ENCODE peak calls at places on chromosomes 13 and 19, in five cellular contexts. S is astrocyte, I is bronchial epithelial cell, Z is IMR-90, F is thoracic aorta. C is an unnamed sample.

GRCh38 chr13:73480784-73481183 is 422.0 kb downstream of the KLF5 start:
- DNase-seq in S (no peak), I (peak; percentile 56), Z (no peak), F (no peak), C (no peak)

GRCh38 chr13:50448535-50448981 is 394.9 kb downstream of the DLEU7 start:
- DNase-seq in S (no peak), I (peak; percentile 90), Z (no peak), F (no peak), C (peak; percentile 25)

GRCh38 chr13:31234729-31235128 is 35.0 kb downstream of the B3GLCT start:
- DNase-seq in S (no peak), I (peak; percentile 3), Z (no peak), F (no peak), C (no peak)

GRCh38 chr19:3224346-3225325 is at the start of gene CELF5:
- DNase-seq in S (no peak), I (no peak), Z (no peak), F (no peak), C (no peak)

GRCh38 chr19:50003810-50004419 is 21.3 kb downstream of the VRK3 start:
- DNase-seq in S (peak; percentile 96), I (peak; percentile 91), Z (peak; percentile 97), F (peak; percentile 59), C (peak; percentile 83)

GRCh38 chr19:4971424-4971793 is 2.5 kb downstream of the KDM4B start:
- DNase-seq in S (no peak), I (peak; percentile 28), Z (no peak), F (no peak), C (no peak)

GRCh38 chr19:53422551-53422950 is 9.2 kb upstream of the ZNF761 start:
- DNase-seq in S (no peak), I (no peak), Z (no peak), F (no peak), C (no peak)

GRCh38 chr19:2540646-2541454 is 64.9 kb downstream of the GADD45B start:
- DNase-seq in S (peak; percentile 98), I (peak; percentile 86), Z (peak; percentile 97), F (peak; percentile 75), C (peak; percentile 92)

GRCh38 chr19:20365146-20365545 is 198.1 kb downstream of the ZNF486 start:
- DNase-seq in S (no peak), I (no peak), Z (no peak), F (no peak), C (no peak)

GRCh38 chr13:24220086-24220703 is 59.7 kb downstream of the SPATA13 start:
- DNase-seq in S (peak; percentile 63), I (peak; percentile 78), Z (peak; percentile 88), F (peak; percentile 33), C (peak; percentile 50)

GRCh38 chr13:102466836-102467235 is 65.0 kb upstream of the FGF14 start:
- DNase-seq in S (no peak), I (no peak), Z (no peak), F (no peak), C (no peak)
- TF ChIP-seq CTCF in S (no peak), I (no peak), Z (no peak), F (no peak), C (no peak)

DNA sequence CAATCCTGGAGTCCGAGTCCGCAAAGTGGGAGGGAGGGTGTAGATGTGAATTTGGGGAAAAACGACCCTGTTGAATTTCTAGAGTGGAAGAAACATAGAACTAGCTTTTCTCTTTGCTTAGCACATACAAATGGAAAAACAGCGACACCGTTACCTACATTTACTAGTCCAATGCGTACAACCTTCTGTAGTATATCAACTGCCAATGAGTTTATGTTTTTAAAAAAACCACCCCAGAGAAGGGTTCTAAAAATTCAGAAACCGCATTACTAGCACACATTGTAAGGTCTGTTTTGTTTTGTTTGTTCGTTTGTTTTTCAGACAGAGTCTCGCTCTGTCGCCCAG is 332 bp upstream of the SUPT20H start:
- DNase-seq in S (no peak), I (no peak), Z (no peak), F (no peak), C (no peak)
- H3K4me3 ChIP-seq in S (peak overlapping the region; percentile 97), I (peak overlapping the region; percentile 89), Z (peak overlapping the region; percentile 98), F (peak overlapping the region; percentile 76), C (peak overlapping the region; percentile 80)

GRCh38 chr13:75579529-75579928 is 29.9 kb downstream of the UCHL3 start:
- DNase-seq in S (no peak), I (no peak), Z (no peak), F (no peak), C (no peak)
- H3K36me3 ChIP-seq in S (peaks cover 12% of the 10 kb centered on the region), I (peaks cover 3% of the 10 kb centered on the region), Z (peaks cover 3% of the 10 kb centered on the region), F (peaks cover 4% of the 10 kb centered on the region), C (no peaks in the 10 kb centered on the region)

GRCh38 chr19:40529093-40529954 is 47.3 kb upstream of the SHKBP1 start:
- DNase-seq in S (peak; percentile 35), I (peak; percentile 64), Z (peak; percentile 61), F (peak; percentile 23), C (peak; percentile 14)
- TF ChIP-seq CTCF in S (peak; percentile 68), I (peak; percentile 99), Z (peak; percentile 95), F (peak; percentile 98), C (peak; percentile 91)

GRCh38 chr19:13102416-13102665 is 317 bp downstream of the LYL1 start:
- DNase-seq in S (no peak), I (no peak), Z (no peak), F (no peak), C (no peak)
- H3K4me3 ChIP-seq in S (no peak overlapping the region), I (peak overlapping the region; percentile 25), Z (no peak overlapping the region), F (peak overlapping the region; percentile 65), C (no peak overlapping the region)

DNA sequence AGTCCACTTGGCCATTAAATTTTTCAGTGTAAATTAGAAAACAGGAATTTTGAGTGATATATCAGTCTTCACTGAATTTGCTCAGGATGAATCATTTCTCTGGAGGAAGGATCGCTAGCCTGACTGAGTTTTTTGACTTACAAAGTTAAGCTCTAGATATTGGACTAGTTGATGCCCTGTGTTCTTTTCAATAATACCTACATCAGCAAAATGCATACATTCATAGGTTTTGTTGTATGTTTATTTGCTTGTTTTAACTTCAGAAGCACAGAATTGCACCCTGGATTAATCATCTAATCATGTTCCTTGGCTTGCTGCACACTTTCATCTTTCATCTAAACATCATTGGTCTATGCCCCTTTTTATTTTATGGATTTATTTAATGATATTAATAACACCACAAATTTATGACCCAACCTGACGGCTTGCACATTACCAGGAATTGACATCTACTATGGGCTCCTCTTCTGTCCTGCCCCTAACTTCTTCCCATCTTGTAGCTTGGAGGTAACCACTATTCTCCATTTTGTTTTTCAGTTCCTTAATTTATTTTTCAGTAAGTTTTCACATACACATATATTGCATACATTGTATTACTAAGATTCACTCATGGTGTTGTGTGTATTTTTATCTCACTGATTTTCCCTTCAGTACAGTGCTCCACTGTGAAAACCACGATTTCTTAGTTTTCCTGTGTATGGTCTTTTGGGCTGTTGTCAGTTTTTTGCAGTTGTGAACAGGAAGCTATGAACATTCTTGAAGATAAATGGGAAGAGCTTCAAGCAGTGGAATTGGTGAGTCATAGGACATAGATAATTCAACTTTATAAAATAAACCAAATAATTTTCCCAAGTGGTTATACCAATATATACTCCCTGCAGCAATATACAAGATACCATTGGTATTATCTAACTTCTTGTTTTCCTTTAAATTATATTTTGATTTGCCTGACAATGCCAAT is 23.3 kb downstream of the COMMD6 start:
- DNase-seq in S (peak; percentile 29), I (no peak), Z (peak; percentile 56), F (no peak), C (no peak)
- H3K36me3 ChIP-seq in S (no peaks in the 10 kb centered on the region), I (no peaks in the 10 kb centered on the region), Z (no peaks in the 10 kb centered on the region), F (no peaks in the 10 kb centered on the region), C (no peaks in the 10 kb centered on the region)

GRCh38 chr13:43963726-43964125 is 84.0 kb downstream of the LACC1 start:
- DNase-seq in S (no peak), I (no peak), Z (no peak), F (no peak), C (no peak)
- TF ChIP-seq CTCF in S (no peak), I (peak; percentile 24), Z (no peak), F (no peak), C (no peak)

GRCh38 chr19:12159773-12160414 is 3.0 kb upstream of the ZNF136 start:
- DNase-seq in S (no peak), I (no peak), Z (no peak), F (no peak), C (no peak)

GRCh38 chr19:12155324-12155723 is 1.2 kb downstream of the ZNF625 start:
- DNase-seq in S (no peak), I (no peak), Z (no peak), F (no peak), C (no peak)

GRCh38 chr19:12156254-12157058 is at the start of gene ZNF625:
- DNase-seq in S (peak; percentile 89), I (peak; percentile 77), Z (peak; percentile 87), F (peak; percentile 46), C (peak; percentile 58)
- H3K4me3 ChIP-seq in S (peak within 1 kb of the TSS; percentile 80), I (peak within 1 kb of the TSS; percentile 87), Z (peak within 1 kb of the TSS; percentile 62), F (peak within 1 kb of the TSS; percentile 90), C (peak within 1 kb of the TSS; percentile 95)

GRCh38 chr19:8257052-8257443 is 47.9 kb downstream of the CERS4 start:
- DNase-seq in S (no peak), I (no peak), Z (no peak), F (no peak), C (no peak)
- H3K36me3 ChIP-seq in S (no peaks in the 10 kb centered on the region), I (no peaks in the 10 kb centered on the region), Z (peaks cover 6% of the 10 kb centered on the region), F (peaks cover 23% of the 10 kb centered on the region), C (no peaks in the 10 kb centered on the region)

DNA sequence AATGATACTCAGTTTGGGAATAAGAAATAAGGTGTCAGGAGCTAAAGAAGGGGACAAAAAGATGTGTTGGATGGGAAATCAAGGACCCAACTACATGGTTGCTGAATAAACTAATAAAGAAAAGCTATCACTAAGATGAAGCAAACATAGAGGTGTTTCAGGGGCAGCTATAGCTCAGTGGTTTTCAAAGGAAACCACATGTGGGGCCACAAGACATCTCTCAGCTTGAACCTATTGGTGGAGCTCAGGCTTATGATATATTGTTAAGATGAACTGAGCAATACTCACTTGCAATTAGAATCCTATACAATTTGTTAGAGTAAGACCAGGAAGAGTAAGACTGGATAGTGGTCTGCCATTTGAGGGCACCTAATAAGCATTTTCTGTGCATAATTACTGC is 45.1 kb upstream of the SPRY2 start:
- DNase-seq in S (no peak), I (no peak), Z (no peak), F (no peak), C (no peak)
- TF ChIP-seq CTCF in S (no peak), I (no peak), Z (no peak), F (no peak), C (no peak)

C was measured in kidney epithelial cell.